ENCODE peak calls at places on chromosomes 13 and 19, in six cellular contexts. M, K, J, T, C and Y are unnamed samples.

GRCh38 chr19:35206379-35206778 is 22.2 kb downstream of the FAM187B start:
- DNase-seq in M (no peak), K (no peak), J (no peak), T (no peak), C (no peak), Y (no peak)

GRCh38 chr19:35351441-35352176 is 3.9 kb downstream of the FFAR1 start:
- DNase-seq in M (no peak), K (no peak), J (peak), T (no peak), C (peak), Y (no peak)

GRCh38 chr13:98509271-98510155 is 67.4 kb downstream of the STK24 start:
- DNase-seq in M (peak), K (no peak), J (no peak), T (peak), C (no peak), Y (peak)

GRCh38 chr13:110881811-110882210 is 33.1 kb downstream of the ANKRD10 start:
- DNase-seq in M (no peak), K (no peak), J (no peak), T (no peak), C (no peak), Y (no peak)

GRCh38 chr13:37109080-37109678 is 3.7 kb upstream of the CSNK1A1L start:
- DNase-seq in M (peak), K (no peak), J (no peak), T (no peak), C (no peak), Y (peak)

GRCh38 chr13:79241697-79242096 is 164.4 kb downstream of the RBM26 start:
- DNase-seq in M (no peak), K (no peak), J (no peak), T (no peak), C (no peak), Y (no peak)

GRCh38 chr13:22848539-22849052 is 332.2 kb upstream of the SGCG start:
- DNase-seq in M (no peak), K (peak), J (no peak), T (no peak), C (no peak), Y (no peak)

GRCh38 chr13:97978661-97979450 is 25.4 kb downstream of the IPO5 start:
- DNase-seq in M (peak), K (no peak), J (no peak), T (no peak), C (no peak), Y (no peak)

GRCh38 chr13:61833228-61833627 is 417.6 kb upstream of the PCDH20 start:
- DNase-seq in M (no peak), K (no peak), J (no peak), T (no peak), C (no peak), Y (no peak)

GRCh38 chr19:51564791-51565190 is 6.3 kb upstream of the ZNF175 start:
- DNase-seq in M (no peak), K (no peak), J (no peak), T (peak), C (no peak), Y (no peak)

GRCh38 chr13:113179374-113180230 is 21.2 kb downstream of the PROZ start:
- DNase-seq in M (peak), K (no peak), J (no peak), T (no peak), C (no peak), Y (no peak)

GRCh38 chr13:47794963-47795362 is 206.1 kb downstream of the SUCLA2 start:
- DNase-seq in M (no peak), K (no peak), J (no peak), T (no peak), C (no peak), Y (no peak)

GRCh38 chr19:55447421-55448174 is 4.5 kb upstream of the SHISA7 start:
- DNase-seq in M (no peak), K (peak), J (no peak), T (no peak), C (no peak), Y (no peak)

GRCh38 chr13:101626925-101627555 is 174.6 kb downstream of the ITGBL1 start:
- DNase-seq in M (no peak), K (no peak), J (no peak), T (no peak), C (no peak), Y (no peak)

DNA sequence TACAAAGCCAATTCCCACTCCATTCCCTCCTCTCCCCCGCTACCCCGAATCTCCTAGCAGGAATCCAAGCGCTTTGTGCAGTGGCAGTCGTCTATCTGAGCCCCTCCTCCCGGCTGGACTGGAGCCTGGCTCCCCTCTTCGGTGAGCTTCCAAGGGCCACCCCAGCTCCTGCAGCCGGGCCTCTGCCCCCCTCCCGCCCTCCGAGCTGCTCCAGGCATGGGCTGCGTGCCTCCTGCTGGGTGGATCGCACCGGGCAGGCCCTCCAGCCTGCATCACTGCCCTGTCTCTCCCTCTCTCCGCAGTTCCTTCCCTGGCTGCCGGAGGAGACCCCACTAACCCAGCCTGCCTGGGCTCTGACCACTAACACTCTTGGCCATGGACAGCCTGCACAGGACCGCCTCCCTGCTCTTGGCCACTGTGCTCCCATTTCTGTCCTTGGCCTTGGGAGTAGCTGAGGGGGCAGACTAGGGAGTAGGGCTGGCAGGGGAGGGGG is 12.9 kb upstream of the LENG8 start:
- DNase-seq in M (no peak), K (no peak), J (no peak), T (no peak), C (no peak), Y (no peak)
- TF ChIP-seq CTCF in M (no peak), K (no peak), J (no peak), T (no peak), C (no peak), Y (peak)

GRCh38 chr13:58907347-58907746 is 1256.4 kb downstream of the DIAPH3 start:
- DNase-seq in M (no peak), K (no peak), J (no peak), T (no peak), C (no peak), Y (no peak)
- TF ChIP-seq CTCF in M (peak), K (no peak), J (no peak), T (no peak), C (no peak), Y (peak)

GRCh38 chr19:9847087-9847671 is 12.1 kb downstream of the PIN1 start:
- DNase-seq in M (peak), K (peak), J (no peak), T (peak), C (peak), Y (peak)
- TF ChIP-seq CTCF in M (peak), K (peak), J (no peak), T (peak), C (peak), Y (peak)

DNA sequence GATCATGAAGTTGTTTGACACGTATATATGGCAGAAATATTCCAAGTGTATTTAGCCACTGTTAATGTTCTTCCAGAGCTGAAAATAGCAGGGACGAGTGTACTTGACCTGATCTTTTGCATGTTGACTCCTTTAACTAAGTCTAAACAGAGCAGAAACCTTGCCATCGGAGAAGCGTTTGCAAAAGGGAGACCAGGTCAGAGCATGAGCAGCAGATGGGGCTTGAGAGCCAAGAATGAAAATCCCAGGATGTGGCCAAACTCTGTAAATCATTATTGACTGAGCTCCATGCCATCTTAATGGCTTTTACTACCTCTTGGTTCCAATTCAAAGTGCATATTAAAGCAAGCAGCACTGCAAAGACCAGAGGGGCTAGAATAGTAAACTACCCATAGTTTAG is 55.5 kb downstream of the FAM216B start:
- DNase-seq in M (no peak), K (no peak), J (no peak), T (no peak), C (no peak), Y (no peak)
- TF ChIP-seq CTCF in M (peak), K (no peak), J (no peak), T (no peak), C (no peak), Y (peak)

GRCh38 chr13:50389726-50390125 is 374.5 kb downstream of the KCNRG start:
- DNase-seq in M (no peak), K (no peak), J (no peak), T (no peak), C (no peak), Y (no peak)

GRCh38 chr13:50392977-50393376 is 377.7 kb downstream of the KCNRG start:
- DNase-seq in M (no peak), K (no peak), J (no peak), T (peak), C (no peak), Y (no peak)

GRCh38 chr13:50390503-50391248 is 375.4 kb downstream of the KCNRG start:
- DNase-seq in M (no peak), K (no peak), J (no peak), T (no peak), C (no peak), Y (no peak)

GRCh38 chr13:50396001-50396400 is 380.8 kb downstream of the KCNRG start:
- DNase-seq in M (no peak), K (no peak), J (no peak), T (no peak), C (no peak), Y (no peak)

GRCh38 chr13:50393641-50394040 is 378.4 kb downstream of the KCNRG start:
- DNase-seq in M (no peak), K (peak), J (no peak), T (no peak), C (no peak), Y (no peak)
- TF ChIP-seq CTCF in M (no peak), K (no peak), J (no peak), T (no peak), C (no peak), Y (no peak)

GRCh38 chr13:95707442-95708389 is 30.8 kb downstream of the DNAJC3 start:
- DNase-seq in M (no peak), K (no peak), J (no peak), T (no peak), C (no peak), Y (no peak)

GRCh38 chr13:95707035-95707434 is 30.1 kb downstream of the DNAJC3 start:
- DNase-seq in M (no peak), K (no peak), J (no peak), T (no peak), C (no peak), Y (no peak)

GRCh38 chr13:95708390-95708774 is 31.4 kb downstream of the DNAJC3 start:
- DNase-seq in M (no peak), K (no peak), J (no peak), T (no peak), C (no peak), Y (no peak)

GRCh38 chr13:95706356-95706755 is 29.4 kb downstream of the DNAJC3 start:
- DNase-seq in M (no peak), K (no peak), J (no peak), T (no peak), C (no peak), Y (no peak)

DNA sequence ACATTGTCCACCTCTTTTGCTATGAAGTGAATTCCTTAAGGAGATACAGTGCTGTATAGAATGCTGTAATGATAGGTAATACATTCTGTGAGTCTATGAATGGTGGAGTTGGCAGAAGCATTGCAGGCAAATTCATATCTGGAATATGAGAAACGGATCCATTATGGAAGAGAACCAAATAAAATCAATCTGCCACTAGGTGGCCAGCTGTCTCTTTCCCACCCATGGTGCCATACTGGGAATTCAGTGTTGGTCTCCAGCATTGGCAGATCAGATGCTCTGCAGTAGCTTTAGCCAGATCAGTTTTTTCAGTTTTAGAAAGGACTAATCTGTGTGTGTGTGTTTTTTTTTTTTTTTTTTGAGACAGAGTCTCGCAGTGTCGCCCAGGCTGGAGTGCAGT is 27.6 kb downstream of the DNAJC3 start:
- DNase-seq in M (no peak), K (no peak), J (no peak), T (no peak), C (no peak), Y (no peak)
- TF ChIP-seq CTCF in M (no peak), K (no peak), J (no peak), T (no peak), C (no peak), Y (peak)